ENCODE peak calls at places on chromosomes 12 and 14, in ten cellular contexts. B, P, F, V, R, D, Z, Y, A and M are unnamed samples. For H3K27me3 and H3K4me1, the result is how much of the 10 kb centered on the place peaks cover.

GRCh38 chr12:22729431-22729830 is 104.5 kb downstream of the ETNK1 start:
- DNase-seq in F (no peak), D (no peak), B (no peak), P (no peak), R (no peak), Y (no peak), V (no peak), Z (no peak), A (no peak), M (no peak)

GRCh38 chr12:123990512-123990911 is 17.5 kb downstream of the ZNF664 start:
- DNase-seq in F (no peak), R (no peak), B (no peak), A (peak), V (no peak), Y (no peak), P (no peak), D (no peak), Z (no peak), M (no peak)

GRCh38 chr12:85568395-85569103 is 267.7 kb downstream of the RASSF9 start:
- DNase-seq in R (no peak), Y (no peak), D (no peak), V (peak), Z (no peak), A (peak), B (no peak), P (no peak), F (no peak), M (no peak)

GRCh38 chr14:75205586-75205985 is 29.2 kb upstream of the TMED10 start:
- DNase-seq in A (no peak), R (no peak), B (no peak), P (no peak), D (no peak), Y (no peak), Z (no peak), F (no peak), V (no peak), M (no peak)

GRCh38 chr12:85057370-85057963 is 21.3 kb downstream of the LRRIQ1 start:
- DNase-seq in V (peak), D (no peak), A (no peak), R (no peak), F (peak), B (no peak), Y (no peak), P (peak), Z (peak), M (no peak)

GRCh38 chr12:118034429-118035193 is 18.1 kb downstream of the RFC5 start:
- DNase-seq in R (no peak), P (peak), F (peak), Z (no peak), B (no peak), D (no peak), V (peak), Y (no peak), A (no peak), M (no peak)

GRCh38 chr12:59055204-59055839 is 135.0 kb upstream of the LRIG3 start:
- DNase-seq in V (no peak), P (no peak), F (no peak), Y (no peak), Z (peak), D (no peak), R (no peak), B (no peak), A (no peak), M (no peak)

GRCh38 chr12:39272934-39273770 is 169.8 kb downstream of the KIF21A start:
- DNase-seq in Z (peak), D (no peak), F (peak), R (no peak), A (no peak), B (no peak), P (no peak), V (peak), Y (no peak), M (no peak)

GRCh38 chr14:37343307-37344094 is 145.8 kb downstream of the MIPOL1 start:
- DNase-seq in A (no peak), F (no peak), Z (no peak), B (no peak), P (no peak), R (no peak), D (no peak), Y (no peak), V (no peak), M (no peak)

GRCh38 chr12:132285991-132286681 is 43.3 kb downstream of the GALNT9 start:
- DNase-seq in V (peak), A (no peak), P (peak), B (peak), D (peak), F (no peak), Z (no peak), R (peak), Y (no peak), M (no peak)

GRCh38 chr12:69886101-69886500 is 61.1 kb downstream of the MYRFL start:
- DNase-seq in Z (no peak), A (no peak), R (no peak), V (no peak), Y (no peak), F (no peak), B (no peak), P (no peak), D (no peak), M (no peak)

GRCh38 chr12:93884794-93885460 is 207.8 kb downstream of the CRADD start:
- DNase-seq in P (no peak), Y (no peak), B (no peak), Z (no peak), V (no peak), D (no peak), R (no peak), A (peak), F (no peak), M (no peak)

GRCh38 chr12:53253298-53253697 is 14.8 kb upstream of the ESPL1 start:
- DNase-seq in A (no peak), V (no peak), P (no peak), F (no peak), B (no peak), R (no peak), D (no peak), Y (no peak), Z (no peak), M (no peak)

GRCh38 chr14:50116986-50117385 is 614 bp upstream of the VCPKMT start:
- DNase-seq in D (no peak), R (no peak), Z (no peak), V (no peak), A (no peak), B (no peak), P (no peak), Y (no peak), F (no peak), M (no peak)

GRCh38 chr14:74401504-74402241 is 24.3 kb downstream of the SYNDIG1L start:
- DNase-seq in R (peak), D (no peak), F (peak), V (peak), Y (peak), Z (no peak), B (no peak), P (no peak), A (no peak), M (peak)

GRCh38 chr12:67484788-67485480 is 163.6 kb upstream of the DYRK2 start:
- DNase-seq in V (no peak), F (no peak), D (no peak), B (no peak), R (no peak), Y (peak), P (no peak), A (no peak), Z (no peak), M (no peak)

GRCh38 chr14:79370969-79371368 is 840.3 kb downstream of the DIO2 start:
- DNase-seq in Z (no peak), D (no peak), B (no peak), F (no peak), V (no peak), A (no peak), R (no peak), Y (no peak), P (no peak), M (no peak)

GRCh38 chr12:29797565-29798360 is 14.0 kb upstream of the TMTC1 start:
- DNase-seq in V (no peak), P (no peak), D (no peak), F (no peak), A (no peak), Z (no peak), B (no peak), R (no peak), Y (no peak), M (no peak)

GRCh38 chr12:124752437-124753229 is 111.0 kb downstream of the SCARB1 start:
- DNase-seq in V (no peak), Z (no peak), B (no peak), A (no peak), R (no peak), F (no peak), Y (no peak), P (no peak), D (no peak), M (no peak)

GRCh38 chr12:126389961-126390360 is 1324.7 kb downstream of the AACS start:
- DNase-seq in V (no peak), F (no peak), A (no peak), R (no peak), Z (no peak), Y (no peak), P (no peak), B (no peak), D (no peak), M (no peak)

GRCh38 chr12:101501410-101502045 is 26.4 kb downstream of the SPIC start:
- DNase-seq in V (no peak), B (no peak), R (no peak), P (no peak), A (no peak), F (no peak), D (no peak), Y (no peak), Z (no peak), M (no peak)

DNA sequence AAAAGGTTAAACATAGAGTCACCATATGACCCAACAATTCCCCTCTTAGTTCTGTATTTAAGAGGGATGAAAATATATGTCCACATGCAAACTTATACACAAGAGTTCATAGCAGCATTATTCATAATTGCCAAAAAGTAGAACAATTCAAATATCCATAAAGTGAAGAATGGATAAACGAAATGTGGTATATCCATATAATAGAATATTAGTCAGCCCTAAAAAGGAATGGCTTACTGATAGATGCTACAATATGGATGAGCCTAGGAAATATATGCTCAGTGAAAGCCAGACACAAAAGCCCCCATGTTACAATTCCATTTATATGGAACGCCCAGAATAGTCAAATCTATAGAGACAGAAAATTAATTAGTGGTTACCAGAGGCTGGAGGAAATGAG is 44.1 kb upstream of the RIN3 start:
- DNase-seq in R (no peak), D (no peak), A (no peak), F (no peak), Z (no peak), Y (no peak), V (no peak), B (no peak), P (no peak), M (no peak)
- H3K27me3 ChIP-seq in R (under half), D (under half), A (under half), F (under half), Z (under half), Y (under half), V (under half), B (under half), P (under half), M (under half)

GRCh38 chr12:61071015-61071414 is 1189.2 kb upstream of the USP15 start:
- DNase-seq in A (no peak), P (no peak), B (no peak), R (no peak), Y (no peak), V (no peak), Z (no peak), D (no peak), F (no peak), M (no peak)
- H3K4me1 ChIP-seq in A (under half), P (under half), B (under half), R (under half), Y (under half), V (under half), Z (under half), D (under half), F (under half), M (under half)

DNA sequence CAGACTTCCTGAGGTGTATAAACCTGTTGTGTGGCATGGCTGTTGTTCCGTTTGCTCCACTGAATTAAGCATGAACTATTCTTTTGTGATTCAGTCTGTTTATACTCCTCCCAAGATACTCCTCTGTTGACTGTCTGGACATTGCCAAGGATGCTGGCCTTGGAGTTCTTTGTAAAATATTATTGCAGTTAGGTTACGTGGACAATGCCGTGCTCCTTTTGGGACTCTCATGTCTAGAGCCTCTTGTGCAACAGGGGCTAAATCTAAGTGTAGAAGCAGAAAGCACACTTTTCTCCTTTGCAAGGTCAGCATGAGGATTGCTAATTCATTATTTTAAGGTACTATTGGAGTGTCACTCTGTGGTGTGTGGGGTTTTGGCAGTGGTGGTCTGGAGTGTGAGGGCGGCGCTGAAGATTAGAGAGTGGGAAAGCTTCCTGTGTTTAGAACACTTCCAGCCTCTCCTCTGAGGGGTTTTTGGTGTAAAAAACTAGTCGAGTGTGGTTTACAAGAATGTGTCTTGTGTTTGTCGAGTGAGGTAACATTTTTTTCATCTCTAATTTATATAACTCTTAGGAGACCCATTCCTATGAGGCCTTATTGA is 125.4 kb downstream of the SAMD4A start:
- DNase-seq in D (no peak), V (no peak), Z (no peak), R (no peak), B (no peak), Y (no peak), F (no peak), P (no peak), A (no peak), M (no peak)
- TF ChIP-seq POLR2AphosphoS5 in D (no peak), V (no peak), Z (no peak), R (no peak), B (no peak), Y (no peak), F (no peak), P (no peak), A (no peak), M (no peak)

GRCh38 chr12:108502922-108503321 is 12.2 kb upstream of the FICD start:
- DNase-seq in Z (no peak), Y (no peak), V (no peak), R (no peak), F (no peak), A (no peak), P (no peak), D (no peak), B (no peak), M (no peak)
- H3K27me3 ChIP-seq in Z (under half), Y (under half), V (under half), R (under half), F (under half), A (under half), P (under half), D (under half), B (under half), M (under half)

DNA sequence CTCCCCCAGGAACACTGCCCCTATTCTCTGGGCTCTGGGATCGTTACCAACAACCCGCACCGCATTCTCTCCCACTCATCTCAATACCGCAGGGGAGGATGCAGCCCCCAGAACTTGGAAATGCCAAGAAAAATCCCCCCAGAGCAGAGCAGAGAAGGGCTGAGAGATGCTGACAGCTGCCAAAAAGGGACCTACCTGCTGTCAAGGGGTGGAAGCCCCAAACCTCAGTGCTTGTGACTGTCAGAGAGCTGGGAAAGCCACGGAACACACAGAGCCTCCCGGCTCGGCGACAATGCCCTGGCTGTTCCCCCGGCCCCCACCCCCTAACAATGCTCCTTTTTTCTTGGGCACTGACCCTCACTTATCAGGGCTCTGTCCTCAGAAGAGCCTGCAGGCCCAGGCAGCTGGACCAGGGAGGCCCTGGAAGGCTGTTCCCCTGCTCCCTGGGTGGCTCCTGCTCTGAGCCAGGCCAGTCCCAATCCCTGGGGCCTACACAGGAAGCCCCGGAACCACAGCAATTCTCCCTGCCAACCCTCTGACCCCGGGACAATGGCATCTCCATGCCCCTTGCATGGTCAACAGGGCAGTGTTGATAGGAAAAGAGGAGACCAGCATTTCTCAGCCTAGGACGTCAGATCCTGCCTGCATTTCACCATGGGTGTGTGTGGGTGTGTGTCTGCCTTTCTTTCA is 78.9 kb downstream of the ITPK1 start:
- DNase-seq in P (no peak), R (no peak), A (no peak), B (peak), D (no peak), Z (no peak), F (no peak), V (no peak), Y (no peak), M (no peak)
- H3K4me1 ChIP-seq in P (under half), R (half or more), A (half or more), B (under half), D (half or more), Z (under half), F (under half), V (under half), Y (under half), M (half or more)

GRCh38 chr12:60752589-60752988 is 1156.8 kb downstream of the SLC16A7 start:
- DNase-seq in V (no peak), Z (no peak), F (no peak), D (no peak), A (no peak), B (no peak), P (no peak), R (no peak), Y (no peak), M (no peak)
- TF ChIP-seq POLR2AphosphoS5 in V (no peak), Z (no peak), F (no peak), D (no peak), A (no peak), B (no peak), P (no peak), R (no peak), Y (no peak), M (no peak)